ENCODE peak calls at places on chromosomes 12 and 14, in eight cellular contexts. X is NCI-H524; D is effector memory CD4-positive, alpha-beta T cell; E is upper lobe of right lung; W is tibial nerve; I is neural progenitor cell; R is activated B cell treated with CpG ODN at 0.5 μM for 24 hours; H is activated CD4-positive, alpha-beta T cell treated with anti-CD3 and anti-CD28 coated beads, Interleukin-2, amount 50 U/mL, for 48 hours. O is an unnamed sample.

GRCh38 chr14:98501335-98501734 is 770.7 kb downstream of the BCL11B start:
- DNase-seq in R (no peak), X (no peak), E (no peak), I (no peak), W (no peak), H (no peak), D (no peak), O (no peak)

GRCh38 chr12:92085483-92086040 is 60.1 kb downstream of the BTG1 start:
- DNase-seq in X (no peak), R (no peak), E (no peak), H (no peak), D (no peak), W (no peak), I (no peak), O (no peak)

GRCh38 chr14:53956427-53957201 is at the start of gene BMP4:
- DNase-seq in D (peak), W (peak), H (peak), X (peak), I (peak), R (no peak), E (peak), O (peak)

GRCh38 chr14:103524002-103524785 is 1.6 kb upstream of the CKB start:
- DNase-seq in D (no peak), E (no peak), W (no peak), X (no peak), I (no peak), H (no peak), R (no peak), O (no peak)

GRCh38 chr14:78173266-78174001 is 3.3 kb downstream of the NRXN3 start:
- DNase-seq in R (no peak), E (no peak), X (no peak), H (no peak), W (no peak), I (no peak), D (no peak), O (no peak)

GRCh38 chr14:36773558-36773957 is 111.9 kb downstream of the PAX9 start:
- DNase-seq in W (no peak), D (no peak), I (no peak), H (no peak), R (no peak), E (no peak), X (no peak), O (no peak)

GRCh38 chr12:12333407-12333831 is 16.6 kb downstream of the MANSC1 start:
- DNase-seq in I (no peak), W (no peak), D (no peak), X (no peak), R (no peak), H (no peak), E (no peak), O (no peak)

GRCh38 chr12:54870617-54871016 is 16.3 kb downstream of the MUCL1 start:
- DNase-seq in R (no peak), X (no peak), W (no peak), E (no peak), D (no peak), I (no peak), H (no peak), O (no peak)

GRCh38 chr12:113416091-113416754 is 6.0 kb upstream of the SDSL start:
- DNase-seq in E (no peak), R (no peak), D (no peak), W (peak), I (no peak), X (no peak), H (no peak), O (no peak)

GRCh38 chr12:123085730-123086487 is 65.0 kb downstream of the PITPNM2 start:
- DNase-seq in I (no peak), W (no peak), E (no peak), R (no peak), D (no peak), H (peak), X (no peak), O (no peak)

GRCh38 chr12:27289414-27289813 is 43.2 kb upstream of the BMAL2 start:
- DNase-seq in E (no peak), R (no peak), D (no peak), W (no peak), H (no peak), X (no peak), I (no peak), O (no peak)

GRCh38 chr12:117850048-117850447 is 118.7 kb downstream of the KSR2 start:
- DNase-seq in I (peak), D (no peak), X (peak), R (no peak), W (no peak), E (no peak), H (no peak), O (peak)

GRCh38 chr12:41361791-41362190 is 173.7 kb downstream of the PDZRN4 start:
- DNase-seq in X (peak), H (no peak), I (no peak), D (no peak), W (no peak), R (no peak), E (no peak), O (no peak)

GRCh38 chr12:74108729-74109128 is 428.9 kb upstream of the ATXN7L3B start:
- DNase-seq in W (no peak), E (no peak), I (no peak), R (no peak), X (no peak), D (no peak), H (no peak), O (no peak)

GRCh38 chr14:54001189-54001878 is 44.7 kb upstream of the BMP4 start:
- DNase-seq in W (no peak), R (no peak), X (no peak), I (peak), D (no peak), E (no peak), H (no peak), O (no peak)

GRCh38 chr12:14948672-14949071 is 10.3 kb upstream of the ERP27 start:
- DNase-seq in X (no peak), I (no peak), W (peak), E (no peak), R (no peak), D (peak), H (peak), O (peak)

GRCh38 chr12:47079894-47080724 is at the start of gene AMIGO2:
- DNase-seq in I (peak), E (peak), H (peak), W (peak), R (peak), D (no peak), X (peak), O (peak)

GRCh38 chr14:64701660-64702059 is 2.6 kb upstream of the PLEKHG3 start:
- DNase-seq in X (no peak), E (no peak), W (no peak), R (no peak), H (no peak), I (peak), D (no peak), O (no peak)

GRCh38 chr14:69260979-69261605 is 1.1 kb downstream of the GALNT16 start:
- DNase-seq in E (no peak), W (no peak), H (peak), I (peak), R (peak), D (no peak), X (no peak), O (peak)

GRCh38 chr14:61034416-61035100 is 53.5 kb downstream of the SLC38A6 start:
- DNase-seq in E (no peak), H (no peak), I (no peak), R (no peak), X (peak), W (no peak), D (no peak), O (no peak)

GRCh38 chr12:48118491-48118890 is 673 bp upstream of the PFKM start:
- DNase-seq in R (no peak), H (no peak), E (no peak), W (no peak), X (no peak), I (no peak), D (no peak), O (no peak)

GRCh38 chr14:96975116-96975515 is 177.9 kb downstream of the VRK1 start:
- DNase-seq in I (no peak), X (no peak), D (no peak), W (no peak), E (no peak), H (no peak), R (no peak), O (no peak)

GRCh38 chr14:77423423-77423822 is at the start of gene NOXRED1:
- DNase-seq in D (no peak), H (no peak), I (no peak), E (no peak), R (no peak), W (no peak), X (no peak), O (no peak)

GRCh38 chr14:81436296-81437138 is 36.4 kb upstream of the STON2 start:
- DNase-seq in W (peak), X (peak), D (no peak), H (peak), I (peak), R (peak), E (peak), O (peak)

GRCh38 chr12:32647275-32647674 is 31.8 kb upstream of the DNM1L start:
- DNase-seq in X (no peak), W (no peak), E (no peak), I (no peak), H (no peak), D (no peak), R (no peak), O (no peak)

GRCh38 chr14:68148276-68148675 is 328.7 kb downstream of the RAD51B start:
- DNase-seq in X (no peak), W (no peak), E (no peak), I (no peak), D (no peak), H (no peak), R (no peak), O (no peak)

O was measured in activated naive CD8-positive, alpha-beta T cell treated with anti-CD3 and anti-CD28 coated beads, Interleukin-2, amount 50 U/mL, for 24 hours.